ENCODE peak calls at places on chromosomes 5 and 9, in eight cellular contexts. U, N, L, T, S, F, R and X are unnamed samples.

GRCh38 chr9:135647897-135648296 is 8.6 kb upstream of the GLT6D1 start:
- DNase-seq in F (no peak), L (no peak), U (no peak), N (no peak), T (no peak), R (no peak), S (no peak), X (no peak)

GRCh38 chr5:16757146-16757545 is 140.3 kb upstream of the RETREG1 start:
- DNase-seq in R (no peak), N (no peak), F (no peak), L (no peak), U (no peak), T (no peak), S (no peak), X (no peak)

GRCh38 chr5:124738751-124739559 is 7.5 kb downstream of the ZNF608 start:
- DNase-seq in N (peak), L (peak), F (peak), T (no peak), S (no peak), R (peak), U (no peak), X (no peak)

GRCh38 chr5:133602829-133603380 is 9.4 kb downstream of the FSTL4 start:
- DNase-seq in N (no peak), F (no peak), S (no peak), R (no peak), U (no peak), T (no peak), L (no peak), X (no peak)

GRCh38 chr9:134595014-134595413 is 46.6 kb upstream of the COL5A1 start:
- DNase-seq in R (no peak), T (no peak), U (peak), L (no peak), F (no peak), N (no peak), S (no peak), X (no peak)

GRCh38 chr5:132557425-132557805 is 638 bp downstream of the RAD50 start:
- DNase-seq in R (peak), S (peak), F (peak), T (peak), U (peak), N (peak), L (no peak), X (peak)

GRCh38 chr5:148776780-148777179 is 49.6 kb upstream of the ADRB2 start:
- DNase-seq in N (no peak), L (no peak), T (no peak), R (no peak), F (peak), S (peak), U (no peak), X (no peak)

GRCh38 chr5:172187118-172188032 is 649 bp downstream of the STK10 start:
- DNase-seq in U (peak), T (peak), R (peak), S (peak), F (peak), L (no peak), N (peak), X (peak)

GRCh38 chr5:1736889-1737711 is 62.5 kb downstream of the MRPL36 start:
- DNase-seq in T (no peak), U (no peak), F (no peak), R (peak), L (no peak), N (no peak), S (no peak), X (no peak)

GRCh38 chr5:60945760-60946253 is 802 bp downstream of the NDUFAF2 start:
- DNase-seq in T (peak), F (peak), S (peak), U (no peak), N (peak), R (peak), L (no peak), X (no peak)

GRCh38 chr5:149714877-149715502 is 15.1 kb upstream of the PPARGC1B start:
- DNase-seq in F (no peak), N (no peak), R (no peak), T (no peak), S (no peak), L (no peak), U (no peak), X (no peak)

GRCh38 chr5:181069767-181070491 is 29.9 kb downstream of the BTNL9 start:
- DNase-seq in F (peak), L (no peak), N (no peak), T (no peak), U (no peak), R (no peak), S (no peak), X (no peak)

GRCh38 chr5:983238-983524 is 25.4 kb upstream of the NKD2 start:
- DNase-seq in S (no peak), U (peak), L (no peak), F (no peak), N (no peak), T (no peak), R (no peak), X (no peak)

GRCh38 chr5:61416010-61416409 is 84.0 kb downstream of the ZSWIM6 start:
- DNase-seq in F (peak), N (peak), T (no peak), L (no peak), R (no peak), S (peak), U (no peak), X (no peak)

GRCh38 chr9:5492965-5493364 is 17.4 kb upstream of the PDCD1LG2 start:
- DNase-seq in S (no peak), L (no peak), T (no peak), F (peak), R (no peak), N (no peak), U (no peak), X (no peak)

GRCh38 chr9:72473474-72474241 is 47.8 kb upstream of the TMC1 start:
- DNase-seq in T (no peak), R (no peak), S (peak), N (no peak), L (no peak), F (peak), U (no peak), X (no peak)

GRCh38 chr5:35470866-35471265 is 146.8 kb upstream of the SPEF2 start:
- DNase-seq in S (peak), U (no peak), L (no peak), N (no peak), T (no peak), F (peak), R (no peak), X (no peak)

GRCh38 chr5:138408023-138408422 is 30.8 kb upstream of the REEP2 start:
- DNase-seq in N (peak), U (no peak), L (no peak), F (no peak), T (no peak), S (no peak), R (no peak), X (no peak)

GRCh38 chr9:68739631-68740174 is 34.7 kb downstream of the PIP5K1B start:
- DNase-seq in L (no peak), S (no peak), R (no peak), N (no peak), F (no peak), T (no peak), U (no peak), X (no peak)

GRCh38 chr5:150613991-150614650 is 26.3 kb upstream of the SYNPO start:
- DNase-seq in R (no peak), S (no peak), U (peak), N (no peak), T (no peak), F (no peak), L (no peak), X (peak)

GRCh38 chr5:16819522-16820167 is 116.4 kb downstream of the MYO10 start:
- DNase-seq in T (no peak), N (no peak), F (peak), L (no peak), S (peak), U (no peak), R (no peak), X (no peak)

GRCh38 chr5:6504677-6505414 is 56.2 kb downstream of the UBE2QL1 start:
- DNase-seq in T (no peak), F (peak), S (no peak), R (no peak), L (peak), U (no peak), N (no peak), X (no peak)

GRCh38 chr5:80318212-80318611 is 1.6 kb upstream of the SPZ1 start:
- DNase-seq in S (peak), T (no peak), L (no peak), U (no peak), R (peak), N (no peak), F (no peak), X (no peak)

GRCh38 chr5:158451203-158451982 is 592.4 kb upstream of the CLINT1 start:
- DNase-seq in T (no peak), R (peak), S (peak), L (no peak), U (peak), N (no peak), F (peak), X (peak)

GRCh38 chr5:17951392-17952169 is 317.3 kb downstream of the TAF11L14 start:
- DNase-seq in T (no peak), S (no peak), U (no peak), F (peak), L (peak), N (no peak), R (no peak), X (no peak)